ENCODE peak calls at places on chromosomes 5 and 9, in four cellular contexts. I, L, K and D are unnamed samples.

GRCh38 chr5:139105621-139106071 is 92.5 kb downstream of the SIL1 start:
- DNase-seq in K (no peak), I (no peak), L (no peak), D (no peak)

GRCh38 chr5:177985430-177986040 is 10.5 kb downstream of the PROP1 start:
- DNase-seq in L (no peak), K (no peak), I (no peak), D (no peak)

GRCh38 chr5:96741911-96742310 is 65.8 kb downstream of the ERAP1 start:
- DNase-seq in K (no peak), L (no peak), I (no peak), D (no peak)

GRCh38 chr5:169650701-169651331 is 13.7 kb downstream of the DOCK2 start:
- DNase-seq in K (no peak), I (no peak), L (no peak), D (no peak)

GRCh38 chr5:113806250-113806649 is 292.8 kb downstream of the YTHDC2 start:
- DNase-seq in K (no peak), I (no peak), L (no peak), D (no peak)

GRCh38 chr9:14153310-14153720 is 160.6 kb downstream of the NFIB start:
- DNase-seq in L (no peak), I (no peak), K (no peak), D (no peak)

GRCh38 chr5:115898656-115899055 is 56.9 kb downstream of the AP3S1 start:
- DNase-seq in L (no peak), K (no peak), I (no peak), D (no peak)

GRCh38 chr5:150989695-150990094 is 30.7 kb upstream of the GPX3 start:
- DNase-seq in I (no peak), K (no peak), L (no peak), D (no peak)

GRCh38 chr5:136802382-136802781 is 437.0 kb upstream of the TRPC7 start:
- DNase-seq in I (no peak), K (no peak), L (no peak), D (no peak)

GRCh38 chr5:72648511-72648910 is 141.3 kb upstream of the ZNF366 start:
- DNase-seq in I (no peak), L (no peak), K (no peak), D (no peak)

GRCh38 chr9:86246752-86247161 is 12.7 kb downstream of the C9orf153 start:
- DNase-seq in I (no peak), L (no peak), K (no peak), D (no peak)

GRCh38 chr9:107180206-107180605 is 102.9 kb upstream of the RAD23B start:
- DNase-seq in K (no peak), I (no peak), L (no peak), D (no peak)

GRCh38 chr5:142627371-142628217 is 58.3 kb downstream of the FGF1 start:
- DNase-seq in L (no peak), I (no peak), K (no peak), D (no peak)

GRCh38 chr9:16266648-16267276 is 603.7 kb downstream of the BNC2 start:
- DNase-seq in I (no peak), K (no peak), L (no peak), D (no peak)

DNA sequence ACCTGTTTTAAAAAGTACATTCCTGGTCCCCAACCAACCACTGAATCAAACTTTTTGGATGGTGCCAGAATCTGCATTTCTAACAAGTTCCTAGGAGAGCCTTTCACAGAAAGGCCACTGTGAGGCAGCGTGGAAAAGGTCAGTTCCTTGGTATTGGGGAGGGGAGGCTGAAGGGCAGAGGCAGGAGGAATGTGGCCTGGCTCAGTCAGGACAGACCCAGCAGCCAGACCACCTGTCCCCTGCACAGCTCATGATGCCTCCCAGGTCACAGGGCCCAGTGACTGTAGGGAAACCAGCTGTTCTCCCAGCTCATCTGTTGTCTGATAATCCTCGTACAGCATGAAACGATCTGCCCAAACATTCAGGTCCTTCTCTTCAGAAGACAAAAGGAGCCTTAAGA is 132.9 kb downstream of the LHFPL2 start:
- DNase-seq in I (no peak), L (no peak), K (no peak), D (no peak)
- H3K27ac ChIP-seq in I (peak overlapping the region; percentile 74), L (peak overlapping the region; percentile 66), K (peak overlapping the region; percentile 71), D (no peak overlapping the region)

GRCh38 chr9:95494416-95495371 is 22.1 kb downstream of the PTCH1 start:
- DNase-seq in L (no peak), K (no peak), I (no peak), D (no peak)

GRCh38 chr9:95495988-95496387 is 20.8 kb downstream of the PTCH1 start:
- DNase-seq in L (no peak), I (no peak), K (no peak), D (no peak)

GRCh38 chr9:95497772-95498171 is 19.0 kb downstream of the PTCH1 start:
- DNase-seq in I (no peak), L (no peak), K (no peak), D (no peak)

GRCh38 chr9:95494022-95494415 is 22.8 kb downstream of the PTCH1 start:
- DNase-seq in L (no peak), I (no peak), K (no peak), D (no peak)

GRCh38 chr9:95495529-95495928 is 21.2 kb downstream of the PTCH1 start:
- DNase-seq in L (no peak), I (no peak), K (no peak), D (no peak)
- H3K27ac ChIP-seq in L (peak overlapping the region; percentile 20), I (no peak overlapping the region), K (no peak overlapping the region), D (no peak overlapping the region)

GRCh38 chr5:56206126-56206525 is 27.0 kb downstream of the ANKRD55 start:
- DNase-seq in L (no peak), I (no peak), K (no peak), D (no peak)

GRCh38 chr5:56211298-56211865 is 21.7 kb downstream of the ANKRD55 start:
- DNase-seq in K (no peak), I (peak; percentile 21), L (no peak), D (no peak)

GRCh38 chr5:56208681-56209080 is 24.4 kb downstream of the ANKRD55 start:
- DNase-seq in L (no peak), K (no peak), I (no peak), D (no peak)

GRCh38 chr5:56212127-56212879 is 20.8 kb downstream of the ANKRD55 start:
- DNase-seq in I (no peak), K (no peak), L (no peak), D (no peak)

DNA sequence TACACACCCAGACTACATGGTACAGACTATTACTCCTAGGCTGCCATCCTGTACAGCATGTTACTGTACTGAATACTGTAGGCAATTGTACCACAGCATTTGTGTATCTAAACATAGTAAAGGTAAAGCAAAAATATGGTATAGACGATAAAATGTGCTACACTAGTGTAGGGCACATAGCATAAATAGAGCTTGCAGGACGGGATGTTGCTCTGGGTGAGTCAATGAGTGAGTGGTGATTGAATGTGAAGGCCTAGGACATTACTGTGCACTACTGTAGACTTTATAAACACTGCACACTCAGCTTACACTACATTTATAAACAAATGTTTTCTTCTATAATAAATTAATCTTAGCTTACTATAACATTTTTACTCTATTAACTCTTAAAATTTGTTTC is 25.6 kb downstream of the ANKRD55 start:
- DNase-seq in L (no peak), K (no peak), I (no peak), D (no peak)
- H3K27ac ChIP-seq in L (no peak overlapping the region), K (no peak overlapping the region), I (no peak overlapping the region), D (no peak overlapping the region)

DNA sequence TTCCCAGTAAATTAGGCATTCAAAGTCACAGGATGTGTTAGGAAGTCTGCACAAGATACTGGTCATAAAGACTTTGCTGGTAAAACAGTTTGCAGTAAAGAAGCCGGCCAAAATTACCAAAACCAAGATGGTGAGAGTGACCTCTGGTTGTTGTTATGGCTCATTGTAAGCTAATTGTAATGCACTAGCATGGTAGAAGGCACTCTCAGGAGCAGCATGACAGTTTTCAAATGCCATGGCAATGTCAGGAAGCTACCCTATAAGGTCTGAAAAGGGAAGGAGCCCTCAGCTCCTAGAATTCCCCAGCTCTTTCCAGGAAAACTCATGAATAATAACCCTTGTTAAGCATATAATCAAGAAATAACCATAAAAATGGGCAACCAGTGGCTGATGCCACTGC is 64.3 kb upstream of the TNC start:
- DNase-seq in L (no peak), I (no peak), K (no peak), D (no peak)
- H3K27ac ChIP-seq in L (no peak overlapping the region), I (no peak overlapping the region), K (no peak overlapping the region), D (no peak overlapping the region)

DNA sequence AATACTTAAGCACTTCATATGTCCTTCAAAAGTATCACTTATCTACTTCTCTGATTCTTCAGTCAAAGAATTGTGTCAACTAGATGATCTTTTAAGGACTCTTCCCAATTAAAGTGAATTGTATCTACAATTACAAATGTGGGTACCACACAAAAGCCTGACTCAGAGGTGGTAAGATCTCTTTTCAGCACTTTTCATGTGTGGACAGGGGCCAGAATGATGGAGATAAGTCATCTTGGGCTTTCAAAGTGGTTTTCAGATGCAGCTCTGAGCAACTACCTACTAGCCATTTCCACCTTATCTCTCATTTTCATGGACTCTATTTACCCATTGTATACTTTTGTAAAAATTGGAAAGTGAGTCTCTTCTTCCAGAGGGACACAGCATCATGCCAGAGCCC is 8.4 kb downstream of the COX7C start:
- DNase-seq in L (no peak), K (no peak), I (no peak), D (no peak)
- H3K27ac ChIP-seq in L (no peak overlapping the region), K (no peak overlapping the region), I (no peak overlapping the region), D (no peak overlapping the region)